ENCODE peak calls at places on chromosome 14, in nine cellular contexts. U is AG04449, Y is iris pigment epithelial cell, V is NCI-H82, J is naive B cell, D is pulmonary artery endothelial cell, Z is activated B cell treated with CpG ODN at 0.5 μM for 24 hours, W is nucleus accumbens, I is HEK293T. P is an unnamed sample.

GRCh38 chr14:105979446-105979845 is 453.1 kb downstream of the TMEM121 start:
- DNase-seq in U (no peak), Y (no peak), V (no peak), J (no peak), D (no peak), Z (no peak), W (no peak), I (no peak), P (no peak)

GRCh38 chr14:65588426-65589140 is 176.1 kb downstream of the FUT8 start:
- DNase-seq in U (no peak), Y (peak; percentile 36), V (no peak), J (no peak), D (no peak), Z (no peak), W (no peak), I (no peak), P (no peak)

GRCh38 chr14:35879141-35879648 is 53.1 kb downstream of the BRMS1L start:
- DNase-seq in U (no peak), Y (peak; percentile 64), V (peak; percentile 9), J (no peak), D (no peak), Z (no peak), W (no peak), I (no peak), P (no peak)

GRCh38 chr14:72903707-72904106 is 9.8 kb upstream of the DPF3 start:
- DNase-seq in U (no peak), Y (no peak), V (no peak), J (no peak), D (no peak), Z (no peak), W (no peak), I (no peak), P (no peak)

GRCh38 chr14:78519863-78520262 is 349.7 kb downstream of the NRXN3 start:
- DNase-seq in U (no peak), Y (peak; percentile 0), V (no peak), J (no peak), D (no peak), Z (no peak), W (no peak), I (peak; percentile 18), P (no peak)

GRCh38 chr14:95180966-95181733 is 23.8 kb upstream of the DICER1 start:
- DNase-seq in U (no peak), Y (no peak), V (no peak), J (no peak), D (no peak), Z (no peak), W (no peak), I (no peak), P (no peak)

GRCh38 chr14:31943217-31943616 is 133.9 kb upstream of the ARHGAP5 start:
- DNase-seq in U (no peak), Y (no peak), V (no peak), J (no peak), D (no peak), Z (no peak), W (no peak), I (no peak), P (no peak)

GRCh38 chr14:85934123-85934885 is 404.4 kb downstream of the FLRT2 start:
- DNase-seq in U (no peak), Y (no peak), V (no peak), J (peak; percentile 63), D (no peak), Z (peak; percentile 27), W (no peak), I (no peak), P (peak; percentile 39)

GRCh38 chr14:75896341-75896740 is 85.5 kb downstream of the TGFB3 start:
- DNase-seq in U (no peak), Y (peak; percentile 72), V (no peak), J (no peak), D (no peak), Z (no peak), W (no peak), I (no peak), P (no peak)

GRCh38 chr14:58151264-58151700 is 731 bp downstream of the ARMH4 start:
- DNase-seq in U (no peak), Y (peak; percentile 3), V (no peak), J (no peak), D (no peak), Z (no peak), W (no peak), I (peak; percentile 20), P (no peak)

GRCh38 chr14:73188501-73188903 is 48.8 kb upstream of the PAPLN start:
- DNase-seq in U (peak; percentile 44), Y (peak; percentile 85), V (no peak), J (no peak), D (no peak), Z (no peak), W (no peak), I (no peak), P (no peak)

GRCh38 chr14:24267516-24267915 is 3.9 kb downstream of the RABGGTA start:
- DNase-seq in U (no peak), Y (no peak), V (no peak), J (no peak), D (no peak), Z (no peak), W (no peak), I (no peak), P (no peak)

GRCh38 chr14:98984027-98984718 is 287.8 kb downstream of the BCL11B start:
- DNase-seq in U (no peak), Y (no peak), V (no peak), J (no peak), D (no peak), Z (no peak), W (no peak), I (no peak), P (no peak)

P was measured in memory B cell.